ENCODE peak calls at places on chromosome 13, in nine cellular contexts. One of them, this sample, is unnamed.

GRCh38 chr13:110593430-110594130 is 21.8 kb upstream of the NAXD start:
- DNase-seq in IMR-90: peak; percentile 57
- DNase-seq in fibroblast of lung: peak; percentile 73
- DNase-seq in OCI-LY7: peak; percentile 49
- DNase-seq in GM23338: peak; percentile 76
- DNase-seq in K562: peak; percentile 77
- DNase-seq in neural progenitor cell: peak; percentile 65
- DNase-seq in neuronal stem cell: no peak
- DNase-seq in PC-3: peak; percentile 72
- DNase-seq in this sample: no peak

GRCh38 chr13:22187329-22187728 is 516.5 kb downstream of the FGF9 start:
- DNase-seq in IMR-90: peak; percentile 11
- DNase-seq in fibroblast of lung: no peak
- DNase-seq in OCI-LY7: no peak
- DNase-seq in GM23338: no peak
- DNase-seq in K562: no peak
- DNase-seq in neural progenitor cell: no peak
- DNase-seq in neuronal stem cell: no peak
- DNase-seq in PC-3: no peak
- DNase-seq in this sample: no peak

GRCh38 chr13:19772306-19772705 is 10.4 kb downstream of the PSPC1 start:
- DNase-seq in IMR-90: peak; percentile 3
- DNase-seq in fibroblast of lung: no peak
- DNase-seq in OCI-LY7: no peak
- DNase-seq in GM23338: no peak
- DNase-seq in K562: no peak
- DNase-seq in neural progenitor cell: no peak
- DNase-seq in neuronal stem cell: no peak
- DNase-seq in PC-3: no peak
- DNase-seq in this sample: no peak

GRCh38 chr13:112107289-112107688 is 40.3 kb downstream of the SOX1 start:
- DNase-seq in IMR-90: no peak
- DNase-seq in fibroblast of lung: no peak
- DNase-seq in OCI-LY7: no peak
- DNase-seq in GM23338: no peak
- DNase-seq in K562: no peak
- DNase-seq in neural progenitor cell: no peak
- DNase-seq in neuronal stem cell: no peak
- DNase-seq in PC-3: no peak
- DNase-seq in this sample: no peak

GRCh38 chr13:44046428-44046827 is 166.7 kb downstream of the LACC1 start:
- DNase-seq in IMR-90: no peak
- DNase-seq in fibroblast of lung: no peak
- DNase-seq in OCI-LY7: no peak
- DNase-seq in GM23338: no peak
- DNase-seq in K562: no peak
- DNase-seq in neural progenitor cell: no peak
- DNase-seq in neuronal stem cell: no peak
- DNase-seq in PC-3: no peak
- DNase-seq in this sample: no peak

GRCh38 chr13:30004204-30004603 is 153.8 kb upstream of the UBL3 start:
- DNase-seq in IMR-90: peak; percentile 48
- DNase-seq in fibroblast of lung: no peak
- DNase-seq in OCI-LY7: no peak
- DNase-seq in GM23338: no peak
- DNase-seq in K562: no peak
- DNase-seq in neural progenitor cell: no peak
- DNase-seq in neuronal stem cell: no peak
- DNase-seq in PC-3: no peak
- DNase-seq in this sample: no peak

GRCh38 chr13:31036717-31037116 is 104.3 kb downstream of the TEX26 start:
- DNase-seq in IMR-90: no peak
- DNase-seq in fibroblast of lung: no peak
- DNase-seq in OCI-LY7: no peak
- DNase-seq in GM23338: no peak
- DNase-seq in K562: no peak
- DNase-seq in neural progenitor cell: no peak
- DNase-seq in neuronal stem cell: no peak
- DNase-seq in PC-3: no peak
- DNase-seq in this sample: no peak

GRCh38 chr13:28047784-28048388 is 52.5 kb downstream of the FLT3 start:
- DNase-seq in IMR-90: peak; percentile 79
- DNase-seq in fibroblast of lung: no peak
- DNase-seq in OCI-LY7: peak; percentile 72
- DNase-seq in GM23338: no peak
- DNase-seq in K562: no peak
- DNase-seq in neural progenitor cell: no peak
- DNase-seq in neuronal stem cell: no peak
- DNase-seq in PC-3: peak; percentile 42
- DNase-seq in this sample: no peak

GRCh38 chr13:23741879-23742510 is 147.2 kb downstream of the MIPEP start:
- DNase-seq in IMR-90: no peak
- DNase-seq in fibroblast of lung: no peak
- DNase-seq in OCI-LY7: peak; percentile 29
- DNase-seq in GM23338: peak; percentile 81
- DNase-seq in K562: peak; percentile 28
- DNase-seq in neural progenitor cell: peak; percentile 68
- DNase-seq in neuronal stem cell: peak; percentile 23
- DNase-seq in PC-3: peak; percentile 39
- DNase-seq in this sample: no peak

GRCh38 chr13:83955011-83955410 is 72.7 kb upstream of the SLITRK1 start:
- DNase-seq in IMR-90: no peak
- DNase-seq in fibroblast of lung: no peak
- DNase-seq in OCI-LY7: no peak
- DNase-seq in GM23338: no peak
- DNase-seq in K562: no peak
- DNase-seq in neural progenitor cell: no peak
- DNase-seq in neuronal stem cell: no peak
- DNase-seq in PC-3: no peak
- DNase-seq in this sample: no peak

GRCh38 chr13:83950284-83950683 is 68.0 kb upstream of the SLITRK1 start:
- DNase-seq in IMR-90: no peak
- DNase-seq in fibroblast of lung: no peak
- DNase-seq in OCI-LY7: no peak
- DNase-seq in GM23338: no peak
- DNase-seq in K562: no peak
- DNase-seq in neural progenitor cell: no peak
- DNase-seq in neuronal stem cell: no peak
- DNase-seq in PC-3: no peak
- DNase-seq in this sample: no peak
- H2AFZ ChIP-seq in IMR-90: no peak overlapping the region
- H2AFZ ChIP-seq in fibroblast of lung: no peak overlapping the region
- H2AFZ ChIP-seq in OCI-LY7: no peak overlapping the region
- H2AFZ ChIP-seq in GM23338: no peak overlapping the region
- H2AFZ ChIP-seq in K562: no peak overlapping the region
- H2AFZ ChIP-seq in neural progenitor cell: no peak overlapping the region
- H2AFZ ChIP-seq in neuronal stem cell: no peak overlapping the region
- H2AFZ ChIP-seq in PC-3: no peak overlapping the region
- H2AFZ ChIP-seq in this sample: peak overlapping the region; percentile 3

GRCh38 chr13:113999618-113999910 is 25.7 kb upstream of the C13orf46 start:
- DNase-seq in IMR-90: no peak
- DNase-seq in fibroblast of lung: no peak
- DNase-seq in OCI-LY7: no peak
- DNase-seq in GM23338: no peak
- DNase-seq in K562: no peak
- DNase-seq in neural progenitor cell: no peak
- DNase-seq in neuronal stem cell: no peak
- DNase-seq in PC-3: no peak
- DNase-seq in this sample: no peak

GRCh38 chr13:114001331-114002008 is 27.6 kb upstream of the C13orf46 start:
- DNase-seq in IMR-90: no peak
- DNase-seq in fibroblast of lung: no peak
- DNase-seq in OCI-LY7: no peak
- DNase-seq in GM23338: no peak
- DNase-seq in K562: no peak
- DNase-seq in neural progenitor cell: no peak
- DNase-seq in neuronal stem cell: no peak
- DNase-seq in PC-3: no peak
- DNase-seq in this sample: no peak

GRCh38 chr13:113998781-113999617 is 25.1 kb upstream of the C13orf46 start:
- DNase-seq in IMR-90: no peak
- DNase-seq in fibroblast of lung: no peak
- DNase-seq in OCI-LY7: no peak
- DNase-seq in GM23338: no peak
- DNase-seq in K562: no peak
- DNase-seq in neural progenitor cell: no peak
- DNase-seq in neuronal stem cell: no peak
- DNase-seq in PC-3: no peak
- DNase-seq in this sample: no peak

GRCh38 chr13:114002009-114002544 is 28.2 kb upstream of the C13orf46 start:
- DNase-seq in IMR-90: no peak
- DNase-seq in fibroblast of lung: no peak
- DNase-seq in OCI-LY7: no peak
- DNase-seq in GM23338: peak; percentile 34
- DNase-seq in K562: no peak
- DNase-seq in neural progenitor cell: peak; percentile 43
- DNase-seq in neuronal stem cell: no peak
- DNase-seq in PC-3: no peak
- DNase-seq in this sample: no peak

DNA sequence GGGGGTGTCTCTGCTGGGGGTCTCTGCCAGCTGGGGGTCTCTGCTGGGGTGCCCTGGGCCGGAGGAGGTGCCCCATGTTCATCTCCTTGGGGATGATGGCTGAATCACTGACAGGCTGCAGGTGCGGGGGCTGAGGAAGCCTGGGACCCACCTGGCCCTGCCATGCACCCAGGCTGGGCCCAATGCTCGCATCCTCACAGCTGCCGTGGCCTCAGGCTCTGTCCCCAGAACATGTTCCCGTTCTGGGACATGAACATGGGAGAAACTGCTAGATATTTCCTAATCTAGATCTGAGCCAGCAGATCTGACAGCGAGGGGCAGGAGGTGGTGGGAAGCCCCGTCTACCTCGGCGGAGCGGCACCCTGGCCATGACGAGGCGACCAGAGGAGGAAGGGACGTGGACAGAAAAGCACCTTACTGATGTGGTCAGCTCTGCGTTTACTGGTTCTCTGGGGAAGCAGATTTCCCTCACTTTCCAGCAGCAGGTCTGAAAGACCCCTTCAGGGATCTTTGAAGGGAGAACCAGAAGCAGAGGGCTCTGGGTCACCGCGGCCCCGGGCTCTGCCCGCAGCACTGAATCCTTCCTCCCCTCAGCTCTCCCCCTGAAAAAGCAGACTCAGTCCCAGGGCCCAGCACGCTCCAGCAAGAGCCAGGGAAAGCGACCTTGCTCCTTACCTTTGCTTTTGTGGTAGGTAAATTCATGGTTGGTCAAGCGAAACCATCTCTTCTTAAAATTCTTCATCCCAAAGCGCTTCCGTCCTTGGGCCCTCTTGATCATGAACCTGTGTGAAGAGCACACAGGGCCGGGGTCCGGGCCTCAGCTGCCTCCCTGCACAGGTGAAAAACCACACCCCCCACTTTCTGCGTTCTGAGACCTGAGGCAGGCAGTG is 26.5 kb upstream of the C13orf46 start:
- DNase-seq in IMR-90: no peak
- DNase-seq in fibroblast of lung: no peak
- DNase-seq in OCI-LY7: no peak
- DNase-seq in GM23338: no peak
- DNase-seq in K562: no peak
- DNase-seq in neural progenitor cell: no peak
- DNase-seq in neuronal stem cell: no peak
- DNase-seq in PC-3: no peak
- DNase-seq in this sample: no peak
- H3K36me3 ChIP-seq in IMR-90: peaks cover 69% of the 10 kb centered on the region
- H3K36me3 ChIP-seq in fibroblast of lung: peaks cover 40% of the 10 kb centered on the region
- H3K36me3 ChIP-seq in OCI-LY7: no peaks in the 10 kb centered on the region
- H3K36me3 ChIP-seq in GM23338: no peaks in the 10 kb centered on the region
- H3K36me3 ChIP-seq in K562: peaks cover 15% of the 10 kb centered on the region
- H3K36me3 ChIP-seq in neural progenitor cell: no peaks in the 10 kb centered on the region
- H3K36me3 ChIP-seq in neuronal stem cell: peaks cover 6% of the 10 kb centered on the region
- H3K36me3 ChIP-seq in PC-3: no peaks in the 10 kb centered on the region
- H3K36me3 ChIP-seq in this sample: no peaks in the 10 kb centered on the region

GRCh38 chr13:49643003-49643651 is 14.8 kb downstream of the ARL11 start:
- DNase-seq in IMR-90: no peak
- DNase-seq in fibroblast of lung: no peak
- DNase-seq in OCI-LY7: peak; percentile 34
- DNase-seq in GM23338: no peak
- DNase-seq in K562: no peak
- DNase-seq in neural progenitor cell: no peak
- DNase-seq in neuronal stem cell: no peak
- DNase-seq in PC-3: no peak
- DNase-seq in this sample: no peak
- H2AFZ ChIP-seq in IMR-90: no peak overlapping the region
- H2AFZ ChIP-seq in fibroblast of lung: no peak overlapping the region
- H2AFZ ChIP-seq in OCI-LY7: no peak overlapping the region
- H2AFZ ChIP-seq in GM23338: no peak overlapping the region
- H2AFZ ChIP-seq in K562: peak overlapping the region; percentile 14
- H2AFZ ChIP-seq in neural progenitor cell: no peak overlapping the region
- H2AFZ ChIP-seq in neuronal stem cell: no peak overlapping the region
- H2AFZ ChIP-seq in PC-3: no peak overlapping the region
- H2AFZ ChIP-seq in this sample: no peak overlapping the region

DNA sequence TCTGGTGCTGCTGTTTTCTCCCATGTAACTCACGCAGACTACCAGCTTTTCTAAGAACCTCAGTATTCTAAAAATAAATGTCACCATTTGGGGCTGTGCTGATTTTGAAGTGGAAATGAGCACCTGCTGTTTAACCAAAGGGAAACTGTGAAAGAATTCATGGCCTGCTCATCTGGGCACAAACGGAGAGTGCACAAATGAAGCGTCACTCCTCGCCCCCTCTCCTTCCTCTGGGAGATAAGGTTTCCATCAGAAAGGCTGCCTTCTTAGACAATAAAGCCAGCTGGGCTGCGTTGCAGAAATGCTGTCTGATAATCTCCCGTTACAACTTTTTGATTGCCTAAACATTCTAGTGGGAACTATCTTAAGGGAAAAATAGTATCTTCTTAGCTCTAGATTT is 73.7 kb upstream of the SLC15A1 start:
- DNase-seq in IMR-90: peak; percentile 15
- DNase-seq in fibroblast of lung: no peak
- DNase-seq in OCI-LY7: peak; percentile 1
- DNase-seq in GM23338: no peak
- DNase-seq in K562: no peak
- DNase-seq in neural progenitor cell: peak; percentile 45
- DNase-seq in neuronal stem cell: no peak
- DNase-seq in PC-3: no peak
- DNase-seq in this sample: no peak
- H3K36me3 ChIP-seq in IMR-90: no peaks in the 10 kb centered on the region
- H3K36me3 ChIP-seq in fibroblast of lung: no peaks in the 10 kb centered on the region
- H3K36me3 ChIP-seq in OCI-LY7: peaks cover 13% of the 10 kb centered on the region
- H3K36me3 ChIP-seq in GM23338: no peaks in the 10 kb centered on the region
- H3K36me3 ChIP-seq in K562: peaks cover 44% of the 10 kb centered on the region
- H3K36me3 ChIP-seq in neural progenitor cell: no peaks in the 10 kb centered on the region
- H3K36me3 ChIP-seq in neuronal stem cell: peaks cover 2% of the 10 kb centered on the region
- H3K36me3 ChIP-seq in PC-3: peaks cover 7% of the 10 kb centered on the region
- H3K36me3 ChIP-seq in this sample: peaks cover 22% of the 10 kb centered on the region

DNA sequence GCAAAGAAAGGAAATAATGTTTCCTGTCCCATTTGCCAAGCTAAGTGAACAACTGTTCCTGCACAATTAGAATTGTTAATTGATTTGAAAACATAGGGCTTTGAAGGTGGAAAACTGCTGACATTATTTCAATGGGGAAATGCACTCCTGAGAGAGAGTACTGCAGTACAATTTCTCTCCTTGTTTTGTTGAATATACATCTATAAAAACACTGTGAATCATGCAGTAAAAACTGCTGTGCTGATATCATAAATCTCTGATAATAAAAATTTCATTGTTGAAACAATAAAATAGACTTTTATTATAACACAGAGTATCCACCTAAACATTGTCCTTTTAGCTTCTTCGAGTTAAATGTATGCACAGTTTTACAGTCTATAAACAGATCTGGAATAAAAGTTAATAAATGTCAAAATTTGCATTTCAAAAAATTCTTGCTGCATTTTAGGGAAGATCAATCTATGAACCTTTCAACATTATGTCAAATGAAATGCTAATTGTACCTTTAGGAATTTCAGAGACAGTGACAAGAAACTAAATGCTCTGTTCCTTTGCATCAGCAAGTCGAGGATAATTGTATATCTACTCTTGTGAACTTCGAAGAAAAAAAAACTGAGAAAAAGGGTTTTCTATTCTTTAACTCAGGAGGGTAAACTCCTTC is 328.2 kb upstream of the DACH1 start:
- DNase-seq in IMR-90: no peak
- DNase-seq in fibroblast of lung: no peak
- DNase-seq in OCI-LY7: no peak
- DNase-seq in GM23338: no peak
- DNase-seq in K562: no peak
- DNase-seq in neural progenitor cell: no peak
- DNase-seq in neuronal stem cell: no peak
- DNase-seq in PC-3: peak; percentile 50
- DNase-seq in this sample: no peak
- H2AFZ ChIP-seq in IMR-90: no peak overlapping the region
- H2AFZ ChIP-seq in fibroblast of lung: no peak overlapping the region
- H2AFZ ChIP-seq in OCI-LY7: no peak overlapping the region
- H2AFZ ChIP-seq in GM23338: peak overlapping the region; percentile 36
- H2AFZ ChIP-seq in K562: no peak overlapping the region
- H2AFZ ChIP-seq in neural progenitor cell: peak overlapping the region; percentile 80
- H2AFZ ChIP-seq in neuronal stem cell: peak overlapping the region; percentile 60
- H2AFZ ChIP-seq in PC-3: peak overlapping the region; percentile 82
- H2AFZ ChIP-seq in this sample: no peak overlapping the region

This sample was measured in keratinocyte.